ENCODE peak calls at places on chromosome 14, in five cellular contexts. U is HT-29, P is suprapubic skin, S is NCI-H146, E is hepatocyte. K is an unnamed sample.

GRCh38 chr14:24735984-24736630 is 102.1 kb upstream of the GZMB start:
- DNase-seq in S (no peak), P (no peak), E (no peak), U (no peak), K (no peak)

GRCh38 chr14:55094630-55095157 is 34.4 kb upstream of the LGALS3 start:
- DNase-seq in S (no peak), U (no peak), P (peak; percentile 7), E (no peak), K (no peak)

GRCh38 chr14:105390849-105391500 is 7.4 kb upstream of the TEX22 start:
- DNase-seq in E (no peak), S (no peak), P (no peak), U (no peak), K (no peak)

GRCh38 chr14:28141662-28142061 is 624.9 kb upstream of the FOXG1 start:
- DNase-seq in S (peak; percentile 50), U (no peak), E (no peak), P (no peak), K (no peak)

GRCh38 chr14:31465113-31465512 is 7.8 kb upstream of the DTD2 start:
- DNase-seq in U (no peak), E (no peak), P (no peak), S (no peak), K (no peak)

GRCh38 chr14:68247867-68248266 is 428.3 kb downstream of the RAD51B start:
- DNase-seq in S (no peak), E (no peak), U (no peak), P (peak; percentile 64), K (no peak)

GRCh38 chr14:23364604-23365352 is at the start of gene EFS:
- DNase-seq in S (no peak), P (peak; percentile 61), E (no peak), U (no peak), K (no peak)

GRCh38 chr14:23521785-23522640 is 29.6 kb downstream of the ZFHX2 start:
- DNase-seq in P (no peak), E (no peak), U (no peak), S (no peak), K (no peak)

GRCh38 chr14:95220663-95221231 is 63.4 kb upstream of the DICER1 start:
- DNase-seq in S (no peak), E (peak; percentile 31), P (no peak), U (no peak), K (no peak)

GRCh38 chr14:93527076-93527692 is 96.4 kb downstream of the UNC79 start:
- DNase-seq in P (no peak), S (no peak), U (no peak), E (no peak), K (no peak)

GRCh38 chr14:52025310-52025709 is 36.0 kb downstream of the RTRAF start:
- DNase-seq in S (no peak), U (no peak), E (no peak), P (no peak), K (no peak)

GRCh38 chr14:28652782-28653181 is 113.8 kb upstream of the FOXG1 start:
- DNase-seq in P (no peak), E (no peak), U (no peak), S (peak; percentile 92), K (no peak)

GRCh38 chr14:32078794-32079663 is 1.9 kb downstream of the ARHGAP5 start:
- DNase-seq in E (peak; percentile 35), P (no peak), S (no peak), U (peak; percentile 36), K (no peak)

GRCh38 chr14:33343016-33343415 is 404.3 kb downstream of the NPAS3 start:
- DNase-seq in E (no peak), U (no peak), S (no peak), P (no peak), K (no peak)

GRCh38 chr14:79333198-79333546 is 878.1 kb downstream of the DIO2 start:
- DNase-seq in U (no peak), P (no peak), S (no peak), E (no peak), K (no peak)

GRCh38 chr14:84493779-84494178 is 1036.2 kb upstream of the FLRT2 start:
- DNase-seq in P (no peak), U (no peak), E (no peak), S (peak; percentile 1), K (no peak)

GRCh38 chr14:29755311-29756052 is 172.2 kb downstream of the PRKD1 start:
- DNase-seq in U (no peak), E (no peak), S (peak; percentile 53), P (no peak), K (peak; percentile 19)

GRCh38 chr14:74586681-74587362 is 25.2 kb downstream of the LTBP2 start:
- DNase-seq in E (no peak), P (no peak), S (peak; percentile 2), U (no peak), K (no peak)

GRCh38 chr14:51331651-51332367 is 91.8 kb downstream of the TMX1 start:
- DNase-seq in E (no peak), S (no peak), P (no peak), U (no peak), K (no peak)

GRCh38 chr14:69666112-69666511 is 54.7 kb downstream of the SUSD6 start:
- DNase-seq in U (no peak), S (no peak), E (no peak), P (no peak), K (no peak)

GRCh38 chr14:61659582-61659981 is 35.7 kb upstream of the HIF1A start:
- DNase-seq in U (no peak), E (no peak), S (no peak), P (no peak), K (no peak)

GRCh38 chr14:99127651-99128167 is 144.3 kb downstream of the BCL11B start:
- DNase-seq in U (no peak), E (peak; percentile 50), P (no peak), S (no peak), K (no peak)

GRCh38 chr14:87494010-87494409 is 499.0 kb downstream of the GALC start:
- DNase-seq in E (no peak), P (no peak), S (no peak), U (no peak), K (no peak)

GRCh38 chr14:54366726-54367707 is 29.8 kb upstream of the CDKN3 start:
- DNase-seq in P (no peak), E (peak; percentile 80), S (peak; percentile 49), U (peak; percentile 58), K (peak; percentile 56)

GRCh38 chr14:67532998-67533753 is at the start of gene PLEKHH1:
- DNase-seq in E (peak; percentile 90), S (peak; percentile 71), P (peak; percentile 75), U (peak; percentile 78), K (peak; percentile 74)

GRCh38 chr14:103530390-103530789 is 1.4 kb downstream of the TRMT61A start:
- DNase-seq in E (no peak), S (no peak), P (no peak), U (no peak), K (no peak)

GRCh38 chr14:31717294-31718085 is 156.3 kb downstream of the NUBPL start:
- DNase-seq in E (no peak), U (no peak), S (peak; percentile 28), P (no peak), K (peak; percentile 2)

GRCh38 chr14:55500708-55501107 is 60.3 kb upstream of the TBPL2 start:
- DNase-seq in P (no peak), U (no peak), E (no peak), S (no peak), K (no peak)

K was measured in Calu3.